ENCODE peak calls at places on chromosomes 3 and 15, in five cellular contexts. A is hippocampal formation, E is MCF 10A, U is neural crest cell, F is right cardiac atrium. Y is an unnamed sample.

GRCh38 chr15:94080416-94080815 is 150.9 kb upstream of the MCTP2 start:
- DNase-seq in A (no peak), E (peak), U (no peak), F (peak), Y (no peak)

GRCh38 chr3:49906004-49906860 is 2.6 kb upstream of the MST1R start:
- DNase-seq in A (peak), E (peak), U (peak), F (peak), Y (peak)

GRCh38 chr3:171904829-171905228 is 61.7 kb downstream of the TMEM212 start:
- DNase-seq in A (no peak), E (no peak), U (no peak), F (no peak), Y (no peak)

GRCh38 chr15:71049706-71050422 is 65.4 kb upstream of the THSD4 start:
- DNase-seq in A (no peak), E (no peak), U (no peak), F (no peak), Y (no peak)

GRCh38 chr15:26888761-26889160 is 21.9 kb downstream of the GABRA5 start:
- DNase-seq in A (no peak), E (no peak), U (no peak), F (no peak), Y (peak)

GRCh38 chr3:185958626-185959025 is 20.8 kb upstream of the TRA2B start:
- DNase-seq in A (no peak), E (no peak), U (no peak), F (no peak), Y (no peak)

GRCh38 chr3:38985581-38985980 is 66.2 kb downstream of the SCN11A start:
- DNase-seq in A (no peak), E (no peak), U (no peak), F (no peak), Y (no peak)

GRCh38 chr3:58858126-58858525 is 191.6 kb upstream of the FAM3D start:
- DNase-seq in A (no peak), E (no peak), U (no peak), F (no peak), Y (no peak)

GRCh38 chr15:69758291-69758771 is 305.7 kb downstream of the RPLP1 start:
- DNase-seq in A (no peak), E (no peak), U (no peak), F (no peak), Y (no peak)

GRCh38 chr15:94135748-94136147 is 95.6 kb upstream of the MCTP2 start:
- DNase-seq in A (no peak), E (peak), U (no peak), F (no peak), Y (no peak)

GRCh38 chr15:55253580-55253979 is 36.0 kb downstream of the RAB27A start:
- DNase-seq in A (no peak), E (peak), U (no peak), F (no peak), Y (no peak)

Y was measured in B cell.